ENCODE peak calls at places on chromosomes 2 and 18, in eight cellular contexts. K, P, N, J, H, V, S and M are unnamed samples.

GRCh38 chr2:163641986-163642385 is 93.8 kb downstream of the FIGN start:
- DNase-seq in K (peak), P (no peak), N (no peak), J (no peak), H (no peak), V (peak), S (no peak), M (no peak)

GRCh38 chr2:176001281-176001902 is 675 bp downstream of the LNPK start:
- DNase-seq in K (peak), P (peak), N (peak), J (peak), H (peak), V (peak), S (peak), M (peak)

GRCh38 chr2:47016172-47016913 is 100.7 kb upstream of the MCFD2 start:
- DNase-seq in K (peak), P (no peak), N (peak), J (peak), H (no peak), V (peak), S (no peak), M (peak)

GRCh38 chr2:156333274-156333950 is 891 bp upstream of the NR4A2 start:
- DNase-seq in K (no peak), P (no peak), N (no peak), J (no peak), H (no peak), V (peak), S (no peak), M (no peak)

GRCh38 chr18:22226801-22227200 is 57.4 kb downstream of the GATA6 start:
- DNase-seq in K (peak), P (no peak), N (no peak), J (no peak), H (no peak), V (no peak), S (no peak), M (no peak)

GRCh38 chr2:234694244-234695013 is 197.5 kb upstream of the ARL4C start:
- DNase-seq in K (peak), P (no peak), N (no peak), J (no peak), H (no peak), V (no peak), S (no peak), M (peak)

GRCh38 chr18:2657788-2658458 is 2.4 kb downstream of the SMCHD1 start:
- DNase-seq in K (peak), P (peak), N (no peak), J (no peak), H (no peak), V (peak), S (no peak), M (peak)

GRCh38 chr2:65661980-65662653 is 229.7 kb upstream of the SPRED2 start:
- DNase-seq in K (no peak), P (no peak), N (peak), J (no peak), H (no peak), V (no peak), S (no peak), M (no peak)

GRCh38 chr2:200577000-200577399 is 8.8 kb upstream of the AOX1 start:
- DNase-seq in K (no peak), P (no peak), N (no peak), J (no peak), H (no peak), V (no peak), S (no peak), M (no peak)

GRCh38 chr2:221570321-221571107 is 1.6 kb downstream of the EPHA4 start:
- DNase-seq in K (peak), P (no peak), N (peak), J (peak), H (peak), V (no peak), S (no peak), M (no peak)

GRCh38 chr2:166197446-166197845 is 69.6 kb upstream of the SCN1A start:
- DNase-seq in K (peak), P (no peak), N (no peak), J (no peak), H (no peak), V (no peak), S (no peak), M (no peak)

GRCh38 chr2:10329880-10330699 is 27.4 kb downstream of the HPCAL1 start:
- DNase-seq in K (peak), P (peak), N (no peak), J (peak), H (no peak), V (no peak), S (no peak), M (peak)

GRCh38 chr2:20595439-20596192 is 55.3 kb downstream of the HS1BP3 start:
- DNase-seq in K (peak), P (peak), N (no peak), J (peak), H (no peak), V (peak), S (peak), M (no peak)

GRCh38 chr2:20594048-20594750 is 56.7 kb downstream of the HS1BP3 start:
- DNase-seq in K (no peak), P (no peak), N (no peak), J (peak), H (no peak), V (no peak), S (no peak), M (no peak)

GRCh38 chr2:20594957-20595356 is 55.9 kb downstream of the HS1BP3 start:
- DNase-seq in K (no peak), P (no peak), N (no peak), J (peak), H (no peak), V (no peak), S (peak), M (no peak)

GRCh38 chr2:20592106-20593071 is 58.5 kb downstream of the HS1BP3 start:
- DNase-seq in K (no peak), P (no peak), N (no peak), J (peak), H (no peak), V (no peak), S (no peak), M (no peak)

DNA sequence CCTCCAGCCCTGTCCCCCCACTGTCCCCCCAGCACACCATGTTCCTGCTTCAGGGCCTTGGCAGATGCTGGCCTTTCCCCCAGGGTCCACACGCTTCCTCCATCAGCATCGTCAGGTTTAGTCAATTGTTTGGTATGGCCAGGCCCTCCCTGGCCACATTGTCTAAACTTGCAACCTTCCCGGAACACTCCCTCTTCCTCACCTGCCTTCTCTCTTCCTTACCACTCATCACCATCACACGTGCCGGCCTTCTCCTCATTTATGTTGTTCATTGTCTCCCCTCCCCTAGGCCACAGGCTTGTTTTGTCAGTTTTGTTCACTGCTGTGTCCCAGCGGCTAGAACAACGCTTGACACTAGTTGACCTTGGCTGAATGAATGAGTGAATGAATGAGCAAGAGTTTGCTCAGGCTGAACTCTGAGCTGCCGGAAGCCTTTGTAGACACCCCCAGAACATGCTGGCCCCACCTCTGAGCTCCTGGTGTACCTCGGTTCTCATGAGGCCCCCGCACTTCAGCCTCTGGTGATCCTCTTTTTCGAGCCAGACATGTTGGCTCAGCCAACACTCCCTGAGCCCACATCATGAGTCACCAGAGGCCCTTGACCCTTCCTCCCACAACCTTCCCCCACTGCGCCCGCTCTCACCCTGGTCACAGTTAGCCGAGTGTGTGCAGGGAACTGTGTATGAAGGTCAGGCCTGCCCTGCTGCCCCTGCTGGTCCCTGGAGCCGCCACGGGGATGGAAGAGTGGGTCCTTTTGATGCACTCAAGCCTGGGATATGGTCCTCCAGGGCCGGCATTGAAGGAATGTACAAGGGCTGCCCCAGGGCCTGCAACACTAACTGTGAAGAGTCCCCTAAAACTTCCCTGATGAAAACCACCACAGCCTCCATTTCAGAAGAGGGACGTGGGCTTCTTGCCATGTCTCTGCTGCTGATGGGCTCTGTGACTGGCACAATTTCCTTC is 57.5 kb downstream of the HS1BP3 start:
- DNase-seq in K (peak), P (no peak), N (no peak), J (peak), H (no peak), V (no peak), S (no peak), M (peak)
- H3K27ac ChIP-seq in K (peak), P (no peak), N (no peak), J (no peak), H (no peak), V (no peak), S (peak), M (peak)

GRCh38 chr2:68435605-68436004 is 31.5 kb downstream of the FBXO48 start:
- DNase-seq in K (peak), P (no peak), N (no peak), J (no peak), H (no peak), V (no peak), S (no peak), M (no peak)
- H3K27ac ChIP-seq in K (no peak), P (no peak), N (no peak), J (no peak), H (peak), V (no peak), S (no peak), M (no peak)

DNA sequence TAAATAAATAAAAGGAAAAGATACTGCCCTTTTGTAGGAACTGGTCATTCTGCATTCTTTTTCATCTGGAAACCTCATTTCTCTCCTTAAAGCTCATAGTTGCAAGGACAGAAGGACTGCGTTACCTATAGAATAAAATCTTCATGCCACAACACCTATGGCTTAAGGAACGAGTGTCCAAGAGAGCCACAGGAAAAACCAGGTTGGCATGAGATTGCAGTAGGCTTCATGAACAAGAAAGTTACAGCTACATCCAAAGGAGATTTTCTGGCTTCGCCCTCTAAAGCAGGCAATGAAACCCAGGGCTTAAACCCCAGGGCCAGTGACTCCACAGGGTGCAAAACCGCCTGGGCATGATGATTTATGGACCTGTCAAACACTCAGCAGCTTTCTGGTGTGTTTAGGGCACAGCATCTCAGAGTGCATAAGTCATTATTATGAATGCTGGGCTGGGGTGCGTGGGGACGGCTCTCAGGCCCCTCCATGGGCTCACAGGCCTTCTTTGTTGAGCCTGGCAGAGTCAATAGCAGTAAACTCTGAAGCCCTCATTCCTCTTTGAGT is 30.7 kb upstream of the PIEZO2 start:
- DNase-seq in K (no peak), P (no peak), N (no peak), J (no peak), H (no peak), V (no peak), S (no peak), M (no peak)
- H3K27ac ChIP-seq in K (no peak), P (no peak), N (no peak), J (no peak), H (no peak), V (no peak), S (no peak), M (no peak)

DNA sequence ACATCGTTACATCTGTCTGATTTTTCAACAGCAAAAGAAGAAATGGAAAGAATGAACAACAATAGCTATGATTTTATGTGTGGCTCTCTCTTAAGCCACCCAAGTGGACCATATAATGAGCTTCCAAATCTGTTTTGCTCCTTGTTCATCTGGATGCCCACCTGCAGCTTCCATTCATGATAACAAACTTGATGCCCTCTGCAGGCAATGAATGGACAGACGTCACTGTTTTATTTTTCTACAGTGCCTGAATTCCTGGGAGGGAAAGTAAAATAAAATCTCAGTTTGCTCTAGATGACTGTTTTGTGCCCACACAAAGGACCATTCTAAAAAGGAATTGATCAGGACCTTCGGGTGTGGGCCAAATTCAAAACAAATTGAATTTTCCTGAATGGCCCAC is 5.0 kb downstream of the MREG start:
- DNase-seq in K (no peak), P (no peak), N (no peak), J (no peak), H (no peak), V (no peak), S (no peak), M (no peak)
- H3K27ac ChIP-seq in K (no peak), P (no peak), N (no peak), J (no peak), H (no peak), V (no peak), S (no peak), M (no peak)